ENCODE peak calls at places on chromosomes 3 and 15, in five cellular contexts. Y is endothelial cell of umbilical vein; J is BE2C; N is CD8-positive, alpha-beta T cell; I is IMR-90. M is an unnamed sample. For H3K4me1, the result is how much of the 10 kb centered on the place peaks cover.

GRCh38 chr3:55621648-55622047 is 134.5 kb upstream of the WNT5A start:
- DNase-seq in Y (no peak), J (no peak), N (no peak), I (no peak), M (no peak)

GRCh38 chr3:124885466-124886167 is 1.5 kb downstream of the ITGB5 start:
- DNase-seq in Y (peak), J (peak), N (no peak), I (no peak), M (no peak)

GRCh38 chr3:168100777-168101492 is 5.2 kb upstream of the GOLIM4 start:
- DNase-seq in Y (no peak), J (no peak), N (no peak), I (peak), M (no peak)

GRCh38 chr15:57153140-57153539 is 223.2 kb upstream of the CGNL1 start:
- DNase-seq in Y (peak), J (no peak), N (no peak), I (peak), M (no peak)

GRCh38 chr3:31980530-31981205 is 394 bp downstream of the OSBPL10 start:
- DNase-seq in Y (peak), J (peak), N (peak), I (peak), M (no peak)

GRCh38 chr15:48330855-48331795 is at the start of gene DUT:
- DNase-seq in Y (peak), J (peak), N (peak), I (peak), M (no peak)

GRCh38 chr15:42890161-42890913 is 30.2 kb downstream of the TTBK2 start:
- DNase-seq in Y (peak), J (no peak), N (no peak), I (peak), M (peak)

GRCh38 chr3:180492047-180492446 is 109.9 kb upstream of the TTC14 start:
- DNase-seq in Y (no peak), J (no peak), N (no peak), I (no peak), M (no peak)

GRCh38 chr3:13882876-13883275 is 3.0 kb upstream of the WNT7A start:
- DNase-seq in Y (no peak), J (no peak), N (no peak), I (no peak), M (no peak)

GRCh38 chr15:49991587-49991986 is 127.4 kb downstream of the ATP8B4 start:
- DNase-seq in Y (no peak), J (no peak), N (no peak), I (no peak), M (no peak)

GRCh38 chr15:83282859-83283812 is 1.3 kb downstream of the BNC1 start:
- DNase-seq in Y (peak), J (no peak), N (no peak), I (no peak), M (no peak)

GRCh38 chr3:59502806-59503205 is 453.0 kb upstream of the CFAP20DC start:
- DNase-seq in Y (no peak), J (no peak), N (no peak), I (peak), M (no peak)

GRCh38 chr3:119310052-119310451 is 15.9 kb downstream of the ARHGAP31 start:
- DNase-seq in Y (no peak), J (no peak), N (no peak), I (peak), M (no peak)

GRCh38 chr15:61661791-61662190 is 398.5 kb downstream of the VPS13C start:
- DNase-seq in Y (no peak), J (no peak), N (no peak), I (no peak), M (no peak)

GRCh38 chr3:28139967-28140634 is 101.3 kb upstream of the CMC1 start:
- DNase-seq in Y (no peak), J (no peak), N (no peak), I (no peak), M (no peak)

GRCh38 chr3:38004415-38005075 is 14.0 kb downstream of the VILL start:
- DNase-seq in Y (peak), J (peak), N (peak), I (peak), M (no peak)

GRCh38 chr3:42498034-42498433 is 4.4 kb upstream of the VIPR1 start:
- DNase-seq in Y (no peak), J (no peak), N (no peak), I (no peak), M (no peak)

GRCh38 chr15:96264801-96265515 is 65.5 kb upstream of the NR2F2 start:
- DNase-seq in Y (no peak), J (no peak), N (no peak), I (peak), M (no peak)

GRCh38 chr3:147813256-147813655 is 404.1 kb downstream of the ZIC1 start:
- DNase-seq in Y (peak), J (no peak), N (no peak), I (no peak), M (no peak)

GRCh38 chr3:25855281-25855680 is 65.4 kb downstream of the OXSM start:
- DNase-seq in Y (peak), J (no peak), N (no peak), I (peak), M (no peak)

GRCh38 chr3:45441570-45442313 is 53.4 kb downstream of the LARS2 start:
- DNase-seq in Y (peak), J (no peak), N (no peak), I (no peak), M (no peak)

GRCh38 chr3:69671082-69671952 is 67.9 kb upstream of the MITF start:
- DNase-seq in Y (peak), J (peak), N (no peak), I (peak), M (no peak)

GRCh38 chr3:140250010-140250825 is 315.2 kb downstream of the CLSTN2 start:
- DNase-seq in Y (no peak), J (no peak), N (no peak), I (no peak), M (no peak)

GRCh38 chr3:9251055-9251786 is 1.8 kb upstream of the SRGAP3 start:
- DNase-seq in Y (no peak), J (no peak), N (no peak), I (no peak), M (no peak)

GRCh38 chr3:127482216-127483004 is 108.1 kb downstream of the TPRA1 start:
- DNase-seq in Y (no peak), J (no peak), N (no peak), I (peak), M (no peak)

GRCh38 chr3:197124713-197125112 is 95.1 kb upstream of the MELTF start:
- DNase-seq in Y (no peak), J (no peak), N (no peak), I (peak), M (no peak)

GRCh38 chr3:23648326-23648964 is 157.3 kb upstream of the UBE2E1 start:
- DNase-seq in Y (peak), J (peak), N (no peak), I (peak), M (no peak)

GRCh38 chr15:25731411-25731810 is 131.7 kb downstream of the ATP10A start:
- DNase-seq in Y (no peak), J (no peak), N (no peak), I (no peak), M (no peak)

GRCh38 chr3:197784019-197784585 is 7.0 kb upstream of the LRCH3 start:
- DNase-seq in Y (no peak), J (no peak), N (no peak), I (no peak), M (no peak)

DNA sequence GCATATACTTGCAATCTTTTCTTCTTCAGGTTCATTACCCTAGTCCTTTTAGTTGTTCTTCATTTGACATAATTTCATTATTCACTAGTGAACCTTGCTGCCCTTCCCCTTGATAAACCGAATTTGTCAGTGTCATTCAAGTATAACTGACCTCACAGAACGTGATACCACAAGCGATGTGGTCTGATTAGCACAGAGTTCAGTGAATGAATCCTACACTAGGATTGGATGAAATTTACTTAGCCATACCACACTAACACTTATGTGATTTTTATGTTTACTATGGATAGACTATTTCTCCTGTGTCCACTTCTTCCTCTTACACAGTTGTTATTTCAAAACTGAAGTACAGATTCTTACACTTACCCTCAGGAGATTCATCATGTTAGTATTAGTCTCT is 27.2 kb downstream of the CD86 start:
- DNase-seq in Y (no peak), J (no peak), N (no peak), I (no peak), M (no peak)
- H3K4me1 ChIP-seq in Y (under half), J (under half), N (under half), I (under half), M (under half)

GRCh38 chr3:18744472-18744871 is 319.3 kb upstream of the SATB1 start:
- DNase-seq in Y (no peak), J (no peak), N (no peak), I (no peak), M (no peak)

GRCh38 chr3:18740631-18741583 is 315.8 kb upstream of the SATB1 start:
- DNase-seq in Y (no peak), J (no peak), N (peak), I (no peak), M (no peak)

GRCh38 chr3:18747383-18747782 is 322.2 kb upstream of the SATB1 start:
- DNase-seq in Y (no peak), J (no peak), N (no peak), I (no peak), M (no peak)

GRCh38 chr3:18743761-18744160 is 318.6 kb upstream of the SATB1 start:
- DNase-seq in Y (no peak), J (no peak), N (no peak), I (no peak), M (no peak)

DNA sequence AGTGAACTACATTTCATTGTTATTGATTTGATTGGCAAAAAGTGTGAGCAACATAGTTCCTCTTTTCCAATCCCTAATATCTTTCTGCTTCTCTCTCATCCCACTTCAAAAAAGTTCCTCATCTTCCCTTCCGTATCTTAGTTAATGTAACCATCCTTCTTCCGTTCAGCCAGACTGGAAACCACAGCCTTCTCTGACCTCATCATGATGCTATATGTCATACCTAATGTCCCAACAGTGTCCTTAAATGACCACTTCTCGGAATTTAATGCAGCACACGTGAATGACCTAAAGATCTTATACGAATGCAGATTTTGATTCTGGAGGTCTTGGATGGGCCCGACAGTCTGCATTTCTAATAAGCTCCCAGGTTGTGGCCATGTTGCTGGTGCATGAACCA is 320.3 kb upstream of the SATB1 start:
- DNase-seq in Y (no peak), J (no peak), N (no peak), I (no peak), M (no peak)
- H3K4me1 ChIP-seq in Y (under half), J (under half), N (under half), I (under half), M (under half)

GRCh38 chr15:63389902-63390301 is 8.3 kb upstream of the CA12 start:
- DNase-seq in Y (no peak), J (peak), N (no peak), I (no peak), M (no peak)

GRCh38 chr15:63387741-63388468 is 6.3 kb upstream of the CA12 start:
- DNase-seq in Y (no peak), J (no peak), N (no peak), I (no peak), M (no peak)

GRCh38 chr15:63388511-63388910 is 6.9 kb upstream of the CA12 start:
- DNase-seq in Y (no peak), J (no peak), N (no peak), I (no peak), M (no peak)

GRCh38 chr15:63382966-63383710 is 1.5 kb upstream of the CA12 start:
- DNase-seq in Y (no peak), J (no peak), N (no peak), I (peak), M (no peak)

DNA sequence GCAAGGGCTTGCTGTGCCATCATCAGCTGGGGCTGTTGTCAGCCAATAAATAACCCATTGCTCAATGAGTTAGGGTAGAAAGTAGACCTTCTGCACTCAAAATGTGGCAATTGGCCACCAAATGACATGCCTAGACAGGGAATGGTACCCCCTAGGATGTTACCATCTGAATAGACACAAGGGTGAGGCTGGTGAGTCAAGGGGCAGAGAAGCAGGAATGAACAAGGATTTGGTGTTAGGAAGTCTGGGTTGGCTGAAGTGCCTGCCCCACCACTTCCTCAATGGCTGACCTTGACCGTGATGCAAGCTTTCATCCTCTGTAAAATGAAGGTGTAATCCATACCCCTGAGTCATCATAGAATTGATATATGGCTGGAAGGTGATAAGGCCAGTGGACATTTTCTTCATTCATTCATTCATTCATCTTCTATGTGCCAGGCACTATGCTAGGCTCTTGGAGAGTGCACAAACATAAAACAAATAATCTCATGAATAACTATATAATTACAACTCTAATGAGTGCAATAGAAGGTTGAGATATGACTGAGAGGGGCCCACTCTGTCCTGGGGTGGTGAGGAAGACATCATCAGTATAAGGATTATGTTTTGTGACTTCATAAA is 4.4 kb upstream of the CA12 start:
- DNase-seq in Y (no peak), J (no peak), N (no peak), I (no peak), M (no peak)
- H3K4me1 ChIP-seq in Y (under half), J (under half), N (under half), I (under half), M (under half)

DNA sequence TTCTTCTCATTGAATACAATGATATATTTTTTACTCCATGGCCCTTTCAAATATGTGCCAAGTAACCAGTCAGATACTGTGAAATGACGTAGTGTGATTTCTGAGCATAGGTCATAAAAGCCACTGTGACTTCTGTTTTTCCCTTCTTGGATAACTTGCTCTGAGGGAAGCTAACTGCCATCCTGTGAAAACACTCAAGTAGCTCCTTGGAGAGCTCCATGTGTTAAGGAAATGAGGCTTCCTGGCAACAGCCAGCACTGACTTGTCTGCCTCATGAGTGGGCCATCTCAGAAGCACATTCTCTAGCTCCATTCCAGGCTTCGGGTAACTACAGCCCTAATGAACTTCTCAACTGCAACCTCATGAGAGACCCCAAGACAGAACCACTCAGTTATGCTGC is 9.5 kb upstream of the CCDC80 start:
- DNase-seq in Y (peak), J (no peak), N (no peak), I (peak), M (no peak)
- H3K4me1 ChIP-seq in Y (under half), J (under half), N (under half), I (under half), M (under half)

DNA sequence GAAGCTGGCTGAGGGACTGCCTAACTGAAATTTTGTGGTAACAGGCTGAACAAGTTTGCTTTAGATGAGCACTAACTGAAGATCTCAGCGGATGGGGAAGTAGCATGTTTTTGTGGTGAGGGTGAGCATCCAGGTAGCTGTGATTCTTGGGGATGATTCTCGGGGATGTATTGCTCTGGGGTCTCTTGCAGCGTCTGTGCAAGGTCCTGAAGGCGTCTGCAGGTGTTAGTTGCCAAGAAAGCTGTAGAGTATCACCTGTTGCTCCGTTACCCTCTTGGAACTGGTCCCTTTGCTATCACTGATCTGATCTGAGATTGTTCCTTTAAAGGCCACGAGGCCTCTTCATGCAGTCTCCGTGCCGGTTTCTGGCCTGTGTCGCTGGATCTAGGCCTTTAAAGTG is 6.0 kb downstream of the TMED3 start:
- DNase-seq in Y (no peak), J (no peak), N (no peak), I (no peak), M (no peak)
- H3K4me1 ChIP-seq in Y (under half), J (under half), N (under half), I (under half), M (under half)

GRCh38 chr15:64854041-64854440 is 12.3 kb downstream of the PLEKHO2 start:
- DNase-seq in Y (no peak), J (no peak), N (no peak), I (no peak), M (no peak)

GRCh38 chr15:64856429-64857145 is 14.9 kb downstream of the PLEKHO2 start:
- DNase-seq in Y (peak), J (peak), N (no peak), I (peak), M (no peak)

GRCh38 chr15:64855206-64856000 is 13.7 kb downstream of the PLEKHO2 start:
- DNase-seq in Y (no peak), J (no peak), N (no peak), I (peak), M (no peak)

GRCh38 chr15:64857421-64857820 is 15.7 kb downstream of the PLEKHO2 start:
- DNase-seq in Y (no peak), J (no peak), N (no peak), I (peak), M (no peak)

DNA sequence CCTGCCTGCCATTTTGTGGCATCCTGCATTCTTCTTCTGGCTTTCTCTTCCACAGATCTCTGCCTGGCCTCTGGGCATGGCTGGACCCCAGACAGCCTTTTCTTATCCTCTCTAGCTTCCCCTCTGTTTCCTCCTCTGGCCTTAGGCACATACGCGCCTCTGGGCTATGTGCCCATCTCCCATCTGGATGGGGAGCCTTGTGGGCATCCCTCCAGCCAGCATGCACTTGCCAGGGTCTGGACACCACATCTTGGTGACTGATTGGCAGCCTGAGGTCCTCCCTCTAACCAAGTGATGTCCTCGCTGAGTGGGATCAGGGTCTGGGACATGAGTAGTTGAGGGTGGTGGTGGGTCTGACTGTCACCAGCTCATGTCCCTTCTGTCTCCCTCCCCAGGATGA is 12.8 kb downstream of the PLEKHO2 start:
- DNase-seq in Y (no peak), J (peak), N (no peak), I (no peak), M (no peak)
- H3K4me1 ChIP-seq in Y (under half), J (under half), N (under half), I (half or more), M (under half)

GRCh38 chr3:170536712-170537111 is 49.2 kb downstream of the SLC7A14 start:
- DNase-seq in Y (no peak), J (no peak), N (no peak), I (no peak), M (no peak)
- H3K4me1 ChIP-seq in Y (under half), J (under half), N (under half), I (under half), M (under half)

M was measured in iPS DF 6.9.